ENCODE peak calls at places on chromosomes 11 and 22, in seven cellular contexts. D, Q, X, C, N, Y and S are unnamed samples.

GRCh38 chr11:128720522-128720985 is 26.7 kb downstream of the FLI1 start:
- DNase-seq in D (no peak), Q (no peak), X (no peak), C (no peak), N (no peak), Y (no peak), S (no peak)

GRCh38 chr11:132632641-132633124 is 899.6 kb downstream of the OPCML start:
- DNase-seq in D (peak), Q (peak), X (no peak), C (no peak), N (no peak), Y (no peak), S (no peak)

GRCh38 chr22:42350373-42350772 is 79.9 kb upstream of the TCF20 start:
- DNase-seq in D (no peak), Q (no peak), X (no peak), C (no peak), N (no peak), Y (no peak), S (no peak)

GRCh38 chr11:46426233-46426991 is 34.8 kb upstream of the CHRM4 start:
- DNase-seq in D (no peak), Q (no peak), X (no peak), C (no peak), N (no peak), Y (no peak), S (no peak)

GRCh38 chr11:67436459-67437081 is 912 bp downstream of the PTPRCAP start:
- DNase-seq in D (no peak), Q (no peak), X (no peak), C (no peak), N (no peak), Y (no peak), S (peak)

GRCh38 chr11:66066751-66067150 is 3.3 kb upstream of the PACS1 start:
- DNase-seq in D (no peak), Q (no peak), X (no peak), C (no peak), N (no peak), Y (no peak), S (no peak)

GRCh38 chr11:19648321-19648720 is 64.3 kb upstream of the NAV2 start:
- DNase-seq in D (no peak), Q (no peak), X (no peak), C (no peak), N (no peak), Y (no peak), S (no peak)

GRCh38 chr22:45565973-45566372 is 63.3 kb downstream of the FBLN1 start:
- DNase-seq in D (no peak), Q (no peak), X (no peak), C (peak), N (no peak), Y (no peak), S (no peak)

GRCh38 chr11:20031155-20032001 is 128.9 kb downstream of the DBX1 start:
- DNase-seq in D (peak), Q (no peak), X (no peak), C (no peak), N (no peak), Y (no peak), S (no peak)

GRCh38 chr11:77523712-77524111 is 49.8 kb upstream of the PAK1 start:
- DNase-seq in D (no peak), Q (no peak), X (no peak), C (no peak), N (no peak), Y (no peak), S (no peak)

GRCh38 chr11:77195071-77195705 is 67.1 kb downstream of the MYO7A start:
- DNase-seq in D (no peak), Q (no peak), X (no peak), C (peak), N (no peak), Y (no peak), S (no peak)

GRCh38 chr11:109023029-109023428 is 358.2 kb downstream of the DDX10 start:
- DNase-seq in D (no peak), Q (no peak), X (no peak), C (no peak), N (no peak), Y (no peak), S (no peak)

GRCh38 chr11:33967451-33967850 is 75.6 kb upstream of the LMO2 start:
- DNase-seq in D (no peak), Q (no peak), X (no peak), C (no peak), N (no peak), Y (no peak), S (no peak)

GRCh38 chr11:67059671-67060070 is 3.0 kb downstream of the RHOD start:
- DNase-seq in D (no peak), Q (no peak), X (no peak), C (no peak), N (no peak), Y (no peak), S (no peak)

GRCh38 chr22:24200616-24201212 is 19.4 kb downstream of the SUSD2 start:
- DNase-seq in D (peak), Q (no peak), X (no peak), C (peak), N (no peak), Y (no peak), S (no peak)

GRCh38 chr11:56905442-56905841 is 83.3 kb upstream of the OR5AK2 start:
- DNase-seq in D (no peak), Q (no peak), X (no peak), C (no peak), N (no peak), Y (no peak), S (no peak)

GRCh38 chr22:43397766-43398165 is 14.0 kb upstream of the MPPED1 start:
- DNase-seq in D (no peak), Q (no peak), X (no peak), C (no peak), N (no peak), Y (no peak), S (no peak)

GRCh38 chr11:119263352-119263940 is 53.5 kb downstream of the MCAM start:
- DNase-seq in D (peak), Q (no peak), X (no peak), C (no peak), N (no peak), Y (no peak), S (peak)

GRCh38 chr22:49014227-49015201 is 813.2 kb downstream of the BRD1 start:
- DNase-seq in D (no peak), Q (peak), X (no peak), C (no peak), N (no peak), Y (no peak), S (no peak)